ENCODE peak calls at places on chromosome 17, in eight cellular contexts. C is ovary, T is K562, A is A549, O is esophagus squamous epithelium, W is adrenal gland, I is H1, Y is body of pancreas. B is an unnamed sample.

GRCh38 chr17:4480929-4481898 is 17.5 kb upstream of the SPNS2 start:
- DNase-seq in C (no peak), T (no peak), A (no peak), O (no peak), W (no peak), I (no peak), Y (no peak), B (no peak)

GRCh38 chr17:62617894-62618472 is 9.5 kb upstream of the MRC2 start:
- DNase-seq in C (no peak), T (no peak), A (no peak), O (no peak), W (no peak), I (no peak), Y (no peak), B (no peak)

GRCh38 chr17:19978206-19978802 is 676 bp upstream of the AKAP10 start:
- DNase-seq in C (no peak), T (no peak), A (no peak), O (no peak), W (peak; percentile 36), I (no peak), Y (no peak), B (no peak)

GRCh38 chr17:5555254-5555653 is 29.1 kb downstream of the NLRP1 start:
- DNase-seq in C (no peak), T (no peak), A (no peak), O (no peak), W (no peak), I (no peak), Y (no peak), B (no peak)

GRCh38 chr17:63434951-63435571 is 11.0 kb downstream of the CYB561 start:
- DNase-seq in C (peak; percentile 42), T (no peak), A (peak; percentile 62), O (no peak), W (peak; percentile 96), I (no peak), Y (peak; percentile 93), B (peak; percentile 81)

GRCh38 chr17:65055708-65056638 is 567 bp downstream of the GNA13 start:
- DNase-seq in C (peak; percentile 59), T (peak; percentile 66), A (peak; percentile 65), O (no peak), W (peak; percentile 82), I (no peak), Y (peak; percentile 56), B (peak; percentile 88)

GRCh38 chr17:17087424-17088103 is 45.3 kb downstream of the MPRIP start:
- DNase-seq in C (no peak), T (no peak), A (no peak), O (no peak), W (peak; percentile 48), I (no peak), Y (no peak), B (peak; percentile 46)

GRCh38 chr17:8800656-8801055 is 1.5 kb upstream of the MFSD6L start:
- DNase-seq in C (no peak), T (no peak), A (no peak), O (no peak), W (no peak), I (no peak), Y (no peak), B (no peak)

GRCh38 chr17:49234509-49235080 is 4.0 kb upstream of the PHOSPHO1 start:
- DNase-seq in C (no peak), T (no peak), A (no peak), O (no peak), W (no peak), I (no peak), Y (no peak), B (no peak)

GRCh38 chr17:79305831-79306687 is 231.4 kb downstream of the ENGASE start:
- DNase-seq in C (no peak), T (peak; percentile 69), A (no peak), O (no peak), W (peak; percentile 60), I (no peak), Y (peak; percentile 57), B (no peak)

DNA sequence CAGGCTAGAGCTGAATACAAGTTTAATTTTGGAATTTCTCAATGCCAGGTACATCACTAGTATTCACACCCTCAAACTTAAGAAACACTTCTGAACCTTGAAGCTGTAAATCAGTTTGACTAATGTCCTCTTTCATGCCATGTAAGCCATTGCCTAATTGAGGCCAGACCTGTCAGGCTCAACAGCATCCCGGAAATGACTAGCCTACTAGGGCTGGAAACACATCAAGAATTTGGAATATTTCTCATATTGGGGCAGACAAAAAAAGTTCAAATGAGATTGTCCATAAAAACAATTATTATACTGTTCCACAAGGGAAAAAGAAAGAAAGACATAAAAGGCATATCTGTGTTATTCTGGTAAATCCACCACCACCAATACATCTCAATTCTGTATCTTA is 1.7 kb downstream of the USP32 start:
- DNase-seq in C (no peak), T (no peak), A (no peak), O (no peak), W (peak; percentile 68), I (no peak), Y (no peak), B (no peak)
- H3K4me3 ChIP-seq in C (no peak overlapping the region), T (peak overlapping the region; percentile 84), A (peak overlapping the region; percentile 91), O (no peak overlapping the region), W (peak overlapping the region; percentile 86), I (peak overlapping the region; percentile 90), Y (no peak overlapping the region), B (peak overlapping the region; percentile 72)

GRCh38 chr17:40558651-40559015 is 6.6 kb downstream of the CCR7 start:
- DNase-seq in C (no peak), T (no peak), A (no peak), O (no peak), W (no peak), I (no peak), Y (no peak), B (no peak)
- TF ChIP-seq POLR2A in C (no peak), T (no peak), A (no peak), O (no peak), W (no peak), I (no peak), Y (no peak), B (no peak)

GRCh38 chr17:45895969-45896793 is 1.8 kb downstream of the MAPT start:
- DNase-seq in C (no peak), T (no peak), A (peak; percentile 45), O (no peak), W (no peak), I (no peak), Y (no peak), B (no peak)
- H3K4me3 ChIP-seq in C (peak overlapping the region; percentile 60), T (no peak overlapping the region), A (peak overlapping the region; percentile 69), O (peak overlapping the region; percentile 75), W (no peak overlapping the region), I (peak overlapping the region; percentile 67), Y (no peak overlapping the region), B (peak overlapping the region; percentile 74)

GRCh38 chr17:40562841-40563370 is 2.4 kb downstream of the CCR7 start:
- DNase-seq in C (no peak), T (no peak), A (no peak), O (no peak), W (no peak), I (no peak), Y (no peak), B (no peak)
- TF ChIP-seq POLR2A in C (no peak), T (no peak), A (no peak), O (no peak), W (no peak), I (no peak), Y (no peak), B (no peak)